ENCODE peak calls at places on chromosomes 2 and 18, in eight cellular contexts. I is DND-41, Q is A549, D is transverse colon, F is body of pancreas, N is HepG2, G is astrocyte, Z is GM12865. M is an unnamed sample.

GRCh38 chr2:209269024-209269423 is 154.8 kb upstream of the MAP2 start:
- DNase-seq in I (no peak), Q (no peak), D (no peak), F (no peak), N (no peak), G (no peak), Z (no peak), M (no peak)

GRCh38 chr2:196592331-196592911 is 47.1 kb upstream of the CCDC150 start:
- DNase-seq in I (peak), Q (no peak), D (no peak), F (peak), N (no peak), G (peak), Z (no peak), M (peak)

GRCh38 chr18:44679912-44680270 is 797 bp upstream of the SETBP1 start:
- DNase-seq in I (peak), Q (peak), D (peak), F (peak), N (no peak), G (peak), Z (peak), M (peak)

GRCh38 chr2:185219981-185220380 is 518.6 kb upstream of the FSIP2 start:
- DNase-seq in I (no peak), Q (no peak), D (no peak), F (no peak), N (peak), G (peak), Z (no peak), M (peak)

GRCh38 chr18:76056467-76057194 is 438.4 kb downstream of the ZNF516 start:
- DNase-seq in I (no peak), Q (no peak), D (peak), F (no peak), N (no peak), G (no peak), Z (no peak), M (peak)

GRCh38 chr2:231294116-231294515 is 95.7 kb downstream of the ARMC9 start:
- DNase-seq in I (no peak), Q (no peak), D (no peak), F (no peak), N (no peak), G (no peak), Z (no peak), M (no peak)

GRCh38 chr18:49250819-49251388 is 209.5 kb downstream of the DYM start:
- DNase-seq in I (no peak), Q (no peak), D (no peak), F (no peak), N (peak), G (no peak), Z (peak), M (peak)

GRCh38 chr2:162256621-162257020 is 13.4 kb upstream of the FAP start:
- DNase-seq in I (no peak), Q (no peak), D (no peak), F (no peak), N (no peak), G (peak), Z (no peak), M (peak)

GRCh38 chr2:49108436-49108835 is 45.9 kb downstream of the FSHR start:
- DNase-seq in I (no peak), Q (no peak), D (no peak), F (no peak), N (no peak), G (no peak), Z (no peak), M (no peak)

GRCh38 chr2:85231952-85232351 is 95.8 kb downstream of the TGOLN2 start:
- DNase-seq in I (no peak), Q (no peak), D (no peak), F (no peak), N (no peak), G (no peak), Z (no peak), M (no peak)

GRCh38 chr2:51120754-51121280 is 88.9 kb upstream of the NRXN1 start:
- DNase-seq in I (no peak), Q (no peak), D (no peak), F (no peak), N (no peak), G (peak), Z (no peak), M (no peak)

GRCh38 chr18:58290059-58290747 is 246.2 kb downstream of the NEDD4L start:
- DNase-seq in I (no peak), Q (no peak), D (no peak), F (no peak), N (no peak), G (peak), Z (no peak), M (peak)

GRCh38 chr2:17539993-17540812 is at the start of gene VSNL1:
- DNase-seq in I (no peak), Q (no peak), D (peak), F (peak), N (peak), G (peak), Z (peak), M (peak)

GRCh38 chr2:160223560-160223959 is 23.5 kb upstream of the ITGB6 start:
- DNase-seq in I (no peak), Q (no peak), D (no peak), F (no peak), N (no peak), G (no peak), Z (no peak), M (no peak)

GRCh38 chr18:22846088-22846683 is 86.9 kb upstream of the RBBP8 start:
- DNase-seq in I (no peak), Q (peak), D (no peak), F (no peak), N (peak), G (no peak), Z (peak), M (peak)

GRCh38 chr2:173355132-173355865 is 627 bp downstream of the CDCA7 start:
- DNase-seq in I (peak), Q (peak), D (peak), F (peak), N (peak), G (peak), Z (peak), M (peak)

GRCh38 chr2:171181067-171182049 is 20.7 kb upstream of the TLK1 start:
- DNase-seq in I (no peak), Q (no peak), D (no peak), F (no peak), N (no peak), G (no peak), Z (peak), M (no peak)

GRCh38 chr18:60568211-60568610 is 195.6 kb upstream of the MC4R start:
- DNase-seq in I (no peak), Q (no peak), D (no peak), F (no peak), N (no peak), G (no peak), Z (no peak), M (no peak)

GRCh38 chr2:202541137-202541536 is 93.6 kb upstream of the FAM117B start:
- DNase-seq in I (no peak), Q (no peak), D (no peak), F (no peak), N (no peak), G (peak), Z (no peak), M (no peak)

GRCh38 chr18:57776767-57777166 is 26.3 kb downstream of the ATP8B1 start:
- DNase-seq in I (no peak), Q (no peak), D (no peak), F (no peak), N (no peak), G (no peak), Z (no peak), M (peak)

GRCh38 chr18:33802955-33803354 is 224.9 kb downstream of the ASXL3 start:
- DNase-seq in I (no peak), Q (no peak), D (peak), F (peak), N (no peak), G (no peak), Z (peak), M (no peak)

GRCh38 chr2:121648206-121648605 is 1.1 kb downstream of the CLASP1 start:
- DNase-seq in I (no peak), Q (no peak), D (no peak), F (no peak), N (peak), G (peak), Z (peak), M (peak)

GRCh38 chr2:45946023-45946422 is 294.5 kb downstream of the PRKCE start:
- DNase-seq in I (no peak), Q (no peak), D (no peak), F (no peak), N (no peak), G (peak), Z (no peak), M (peak)

GRCh38 chr2:73611867-73612266 is 30.4 kb downstream of the NAT8 start:
- DNase-seq in I (no peak), Q (no peak), D (no peak), F (no peak), N (no peak), G (peak), Z (no peak), M (no peak)

GRCh38 chr2:123916512-123916911 is 108.6 kb upstream of the CNTNAP5 start:
- DNase-seq in I (no peak), Q (no peak), D (no peak), F (no peak), N (no peak), G (no peak), Z (no peak), M (no peak)

GRCh38 chr2:74267068-74267467 is 68.7 kb downstream of the MTHFD2 start:
- DNase-seq in I (peak), Q (peak), D (peak), F (no peak), N (peak), G (no peak), Z (peak), M (no peak)

GRCh38 chr2:117835990-117836760 is 21.7 kb downstream of the DDX18 start:
- DNase-seq in I (no peak), Q (peak), D (peak), F (peak), N (peak), G (peak), Z (peak), M (peak)
- H3K4me3 ChIP-seq in I (no peak), Q (no peak), D (peak), F (peak), N (peak), G (peak), Z (no peak), M (peak)

GRCh38 chr18:47040982-47041381 is 5.6 kb upstream of the ELOA2 start:
- DNase-seq in I (no peak), Q (no peak), D (no peak), F (no peak), N (no peak), G (no peak), Z (no peak), M (no peak)

GRCh38 chr18:47032945-47033344 is 2.5 kb downstream of the ELOA2 start:
- DNase-seq in I (no peak), Q (no peak), D (no peak), F (no peak), N (no peak), G (no peak), Z (no peak), M (no peak)

GRCh38 chr18:47035156-47035671 is at the start of gene ELOA2:
- DNase-seq in I (no peak), Q (no peak), D (no peak), F (no peak), N (no peak), G (no peak), Z (no peak), M (no peak)

GRCh38 chr18:47036927-47037605 is 1.6 kb upstream of the ELOA2 start:
- DNase-seq in I (no peak), Q (no peak), D (no peak), F (no peak), N (no peak), G (no peak), Z (no peak), M (no peak)

DNA sequence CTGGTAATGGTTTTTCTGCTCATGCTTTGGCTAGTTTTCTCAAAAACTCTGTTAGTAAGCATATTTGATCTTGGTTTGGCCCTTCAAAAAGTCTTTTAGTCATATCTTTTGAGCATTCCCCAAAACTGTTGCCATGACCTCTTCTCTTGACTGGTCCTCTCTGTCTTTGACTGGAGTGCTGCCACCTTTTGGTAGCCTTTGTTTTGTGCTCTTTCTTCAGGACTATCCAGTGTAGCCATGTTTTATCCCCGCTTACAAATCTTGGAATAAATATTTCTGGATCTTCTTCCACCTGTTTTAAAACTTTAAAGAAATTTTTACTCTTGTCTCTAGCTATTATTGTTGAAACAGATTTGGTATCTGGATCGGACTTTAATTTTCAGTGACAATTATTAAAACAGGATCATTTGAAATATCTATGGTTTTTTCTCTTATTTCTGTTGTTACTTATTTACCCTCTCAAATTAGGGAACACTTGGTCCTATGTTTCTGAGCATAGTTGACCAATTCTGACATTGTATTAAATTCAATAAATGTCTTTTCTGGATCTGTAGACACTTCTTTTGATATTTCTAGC is 965 bp upstream of the ELOA2 start:
- DNase-seq in I (peak), Q (peak), D (no peak), F (no peak), N (peak), G (peak), Z (peak), M (peak)
- TF ChIP-seq CTCF in I (peak), Q (peak), D (no peak), F (peak), N (peak), G (peak), Z (peak), M (peak)

DNA sequence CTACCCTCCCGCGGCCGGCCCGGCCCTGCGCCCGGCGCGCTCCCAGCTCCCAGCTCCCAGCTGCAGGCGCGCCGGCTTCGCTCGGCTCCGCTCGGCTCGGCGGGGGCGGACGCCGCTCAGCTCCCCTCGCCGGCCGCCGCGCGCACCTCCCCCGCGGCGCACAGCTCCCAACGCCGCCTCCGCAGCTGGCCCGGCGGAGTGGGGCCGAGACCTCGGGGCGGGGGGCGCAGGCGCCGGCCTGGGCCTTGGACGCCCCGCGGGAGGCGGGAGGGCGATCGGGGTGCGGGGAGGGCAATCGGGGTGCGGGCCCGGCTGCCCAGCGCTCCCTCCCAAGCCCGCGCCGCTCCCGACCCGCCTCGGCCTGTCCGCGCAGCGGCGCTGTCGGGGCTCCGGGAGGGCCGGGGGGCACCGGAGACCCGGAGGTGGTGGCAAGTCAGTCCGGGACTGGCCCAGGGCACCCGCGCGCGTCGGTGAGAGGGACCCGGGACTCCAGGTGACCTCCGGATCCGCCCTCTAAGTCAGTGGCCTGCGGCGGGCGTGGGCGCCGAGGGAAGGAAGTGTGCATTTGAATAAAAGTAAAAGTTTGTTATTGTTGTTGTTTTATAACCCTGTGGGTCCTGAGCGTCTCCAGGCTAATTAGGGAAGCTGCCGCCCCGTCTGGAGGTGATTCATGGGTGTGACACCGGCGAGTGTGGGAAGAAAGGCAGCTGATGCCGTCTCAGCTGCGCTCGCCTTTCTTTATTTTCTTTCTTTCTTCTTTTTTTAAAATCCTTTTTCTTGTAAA is at the start of gene CRACDL:
- DNase-seq in I (no peak), Q (no peak), D (no peak), F (peak), N (no peak), G (no peak), Z (no peak), M (no peak)
- H3K4me3 ChIP-seq in I (no peak), Q (peak), D (peak), F (peak), N (peak), G (peak), Z (no peak), M (peak)

GRCh38 chr2:95207111-95207961 is at the start of gene ZNF892:
- DNase-seq in I (peak), Q (peak), D (peak), F (peak), N (peak), G (peak), Z (peak), M (peak)
- TF ChIP-seq CTCF in I (peak), Q (peak), D (no peak), F (no peak), N (peak), G (no peak), Z (peak), M (peak)